ENCODE peak calls at places on chromosomes 6 and 20, in six cellular contexts. One of them, this sample, is unnamed.

GRCh38 chr20:33211817-33212424 is 5.2 kb upstream of the BPIFA3 start:
- DNase-seq in lower lobe of right lung: peak
- DNase-seq in transverse colon: peak
- DNase-seq in CD4-positive, alpha-beta T cell: no peak
- DNase-seq in mucosa of descending colon: no peak
- DNase-seq in AG10803: peak
- DNase-seq in this sample: no peak

GRCh38 chr6:107847844-107848802 is 24.0 kb upstream of the SCML4 start:
- DNase-seq in CD4-positive, alpha-beta T cell: peak
- DNase-seq in mucosa of descending colon: peak
- DNase-seq in transverse colon: peak
- DNase-seq in lower lobe of right lung: peak
- DNase-seq in AG10803: peak
- DNase-seq in this sample: peak

GRCh38 chr20:32201296-32201976 is 6.1 kb downstream of the PLAGL2 start:
- DNase-seq in CD4-positive, alpha-beta T cell: no peak
- DNase-seq in mucosa of descending colon: no peak
- DNase-seq in lower lobe of right lung: no peak
- DNase-seq in transverse colon: no peak
- DNase-seq in AG10803: peak
- DNase-seq in this sample: no peak

GRCh38 chr6:62891065-62891647 is 320.1 kb upstream of the FKBP1C start:
- DNase-seq in AG10803: peak
- DNase-seq in lower lobe of right lung: no peak
- DNase-seq in transverse colon: no peak
- DNase-seq in mucosa of descending colon: no peak
- DNase-seq in CD4-positive, alpha-beta T cell: no peak
- DNase-seq in this sample: no peak

GRCh38 chr20:52552181-52552872 is 360.7 kb upstream of the ZFP64 start:
- DNase-seq in transverse colon: no peak
- DNase-seq in AG10803: peak
- DNase-seq in CD4-positive, alpha-beta T cell: no peak
- DNase-seq in lower lobe of right lung: no peak
- DNase-seq in mucosa of descending colon: no peak
- DNase-seq in this sample: no peak

GRCh38 chr6:64280569-64280968 is 645.0 kb downstream of the PHF3 start:
- DNase-seq in CD4-positive, alpha-beta T cell: no peak
- DNase-seq in AG10803: peak
- DNase-seq in mucosa of descending colon: no peak
- DNase-seq in transverse colon: peak
- DNase-seq in lower lobe of right lung: no peak
- DNase-seq in this sample: no peak

GRCh38 chr6:132275253-132275970 is 125.9 kb downstream of the MOXD1 start:
- DNase-seq in mucosa of descending colon: no peak
- DNase-seq in lower lobe of right lung: no peak
- DNase-seq in AG10803: no peak
- DNase-seq in CD4-positive, alpha-beta T cell: no peak
- DNase-seq in transverse colon: no peak
- DNase-seq in this sample: no peak

GRCh38 chr20:32249030-32249738 is 28.3 kb upstream of the KIF3B start:
- DNase-seq in lower lobe of right lung: no peak
- DNase-seq in mucosa of descending colon: no peak
- DNase-seq in AG10803: no peak
- DNase-seq in CD4-positive, alpha-beta T cell: no peak
- DNase-seq in transverse colon: no peak
- DNase-seq in this sample: no peak

GRCh38 chr6:160837146-160837545 is 135.1 kb downstream of the PLG start:
- DNase-seq in mucosa of descending colon: no peak
- DNase-seq in CD4-positive, alpha-beta T cell: no peak
- DNase-seq in transverse colon: no peak
- DNase-seq in lower lobe of right lung: no peak
- DNase-seq in AG10803: no peak
- DNase-seq in this sample: no peak

GRCh38 chr6:29483186-29483585 is 4.6 kb downstream of the MAS1L start:
- DNase-seq in transverse colon: no peak
- DNase-seq in CD4-positive, alpha-beta T cell: no peak
- DNase-seq in lower lobe of right lung: no peak
- DNase-seq in AG10803: no peak
- DNase-seq in mucosa of descending colon: no peak
- DNase-seq in this sample: no peak

GRCh38 chr6:159736908-159737307 is 9.6 kb downstream of the WTAP start:
- DNase-seq in mucosa of descending colon: no peak
- DNase-seq in CD4-positive, alpha-beta T cell: no peak
- DNase-seq in AG10803: no peak
- DNase-seq in transverse colon: no peak
- DNase-seq in lower lobe of right lung: no peak
- DNase-seq in this sample: no peak

GRCh38 chr20:63235399-63235983 is at the start of gene BIRC7:
- DNase-seq in lower lobe of right lung: peak
- DNase-seq in transverse colon: no peak
- DNase-seq in mucosa of descending colon: no peak
- DNase-seq in CD4-positive, alpha-beta T cell: no peak
- DNase-seq in AG10803: no peak
- DNase-seq in this sample: no peak

GRCh38 chr6:104843196-104843595 is 16.5 kb downstream of the HACE1 start:
- DNase-seq in transverse colon: no peak
- DNase-seq in AG10803: no peak
- DNase-seq in lower lobe of right lung: no peak
- DNase-seq in CD4-positive, alpha-beta T cell: no peak
- DNase-seq in mucosa of descending colon: no peak
- DNase-seq in this sample: no peak

GRCh38 chr6:63349401-63349800 is 29.6 kb upstream of the LGSN start:
- DNase-seq in transverse colon: no peak
- DNase-seq in lower lobe of right lung: no peak
- DNase-seq in mucosa of descending colon: no peak
- DNase-seq in AG10803: no peak
- DNase-seq in CD4-positive, alpha-beta T cell: no peak
- DNase-seq in this sample: no peak

GRCh38 chr20:49447946-49448809 is 34.3 kb downstream of the KCNB1 start:
- DNase-seq in lower lobe of right lung: no peak
- DNase-seq in transverse colon: no peak
- DNase-seq in CD4-positive, alpha-beta T cell: no peak
- DNase-seq in mucosa of descending colon: peak
- DNase-seq in AG10803: peak
- DNase-seq in this sample: no peak

GRCh38 chr20:43287637-43288036 is 97.9 kb upstream of the PTPRT start:
- DNase-seq in AG10803: no peak
- DNase-seq in lower lobe of right lung: no peak
- DNase-seq in transverse colon: no peak
- DNase-seq in mucosa of descending colon: no peak
- DNase-seq in CD4-positive, alpha-beta T cell: no peak
- DNase-seq in this sample: no peak

GRCh38 chr20:15799871-15800270 is 773.4 kb downstream of the KIF16B start:
- DNase-seq in transverse colon: no peak
- DNase-seq in mucosa of descending colon: no peak
- DNase-seq in CD4-positive, alpha-beta T cell: no peak
- DNase-seq in AG10803: peak
- DNase-seq in lower lobe of right lung: no peak
- DNase-seq in this sample: no peak

GRCh38 chr20:62616728-62617621 is 25.3 kb upstream of the SLCO4A1 start:
- DNase-seq in CD4-positive, alpha-beta T cell: peak
- DNase-seq in mucosa of descending colon: peak
- DNase-seq in lower lobe of right lung: peak
- DNase-seq in AG10803: peak
- DNase-seq in transverse colon: peak
- DNase-seq in this sample: no peak

GRCh38 chr6:142361765-142362540 is 60.1 kb downstream of the ADGRG6 start:
- DNase-seq in lower lobe of right lung: no peak
- DNase-seq in AG10803: peak
- DNase-seq in transverse colon: no peak
- DNase-seq in mucosa of descending colon: no peak
- DNase-seq in CD4-positive, alpha-beta T cell: no peak
- DNase-seq in this sample: no peak

GRCh38 chr6:44075137-44076015 is 51.9 kb downstream of the MRPL14 start:
- DNase-seq in AG10803: no peak
- DNase-seq in lower lobe of right lung: no peak
- DNase-seq in transverse colon: no peak
- DNase-seq in CD4-positive, alpha-beta T cell: no peak
- DNase-seq in mucosa of descending colon: no peak
- DNase-seq in this sample: no peak

GRCh38 chr6:44072959-44073611 is 54.2 kb downstream of the MRPL14 start:
- DNase-seq in lower lobe of right lung: peak
- DNase-seq in CD4-positive, alpha-beta T cell: peak
- DNase-seq in AG10803: peak
- DNase-seq in mucosa of descending colon: peak
- DNase-seq in transverse colon: peak
- DNase-seq in this sample: no peak

GRCh38 chr6:44074383-44075136 is 52.7 kb downstream of the MRPL14 start:
- DNase-seq in AG10803: peak
- DNase-seq in CD4-positive, alpha-beta T cell: peak
- DNase-seq in lower lobe of right lung: peak
- DNase-seq in mucosa of descending colon: no peak
- DNase-seq in transverse colon: peak
- DNase-seq in this sample: no peak

GRCh38 chr6:44072452-44072958 is 54.7 kb downstream of the MRPL14 start:
- DNase-seq in transverse colon: peak
- DNase-seq in AG10803: no peak
- DNase-seq in mucosa of descending colon: peak
- DNase-seq in lower lobe of right lung: no peak
- DNase-seq in CD4-positive, alpha-beta T cell: no peak
- DNase-seq in this sample: no peak

DNA sequence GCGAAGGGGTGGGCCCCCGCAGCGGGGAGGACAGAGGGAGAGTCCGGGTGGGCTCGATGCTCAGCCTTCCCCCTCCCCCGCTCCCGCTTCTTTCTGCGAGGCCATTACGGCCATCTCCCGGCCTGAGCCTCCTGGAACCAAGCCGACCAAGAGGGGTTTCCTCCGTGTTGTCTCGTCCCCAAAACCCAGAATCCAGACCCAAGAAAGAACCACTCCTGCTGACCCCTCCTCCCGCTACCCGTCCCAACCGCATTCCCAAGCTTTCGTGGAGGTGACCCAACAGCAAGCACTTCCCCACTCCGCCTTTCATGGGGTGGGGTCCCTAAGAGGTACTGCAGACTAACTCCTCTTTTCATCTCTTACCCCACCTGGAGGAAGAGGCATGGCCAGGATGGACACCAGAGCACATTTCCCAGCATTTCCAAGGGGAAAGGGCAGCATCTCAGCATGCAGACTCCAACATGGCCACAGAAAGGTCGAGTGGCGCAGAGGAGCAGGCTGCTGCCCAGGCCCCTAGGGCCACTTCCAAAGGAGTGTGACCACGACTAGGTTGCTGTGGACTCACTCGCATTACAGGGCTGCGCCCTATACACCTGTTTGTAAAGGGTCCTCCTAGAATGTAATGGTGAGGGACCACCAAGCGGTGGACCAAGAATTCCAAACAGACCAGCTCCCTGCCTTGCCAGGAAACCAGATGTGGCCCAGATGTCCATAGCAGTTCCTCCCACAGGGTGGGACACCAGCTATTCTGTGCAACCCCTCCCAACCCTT is 53.5 kb downstream of the MRPL14 start:
- DNase-seq in CD4-positive, alpha-beta T cell: peak
- DNase-seq in transverse colon: no peak
- DNase-seq in mucosa of descending colon: no peak
- DNase-seq in lower lobe of right lung: no peak
- DNase-seq in AG10803: peak
- DNase-seq in this sample: no peak
- TF ChIP-seq CTCF in CD4-positive, alpha-beta T cell: no peak
- TF ChIP-seq CTCF in transverse colon: no peak
- TF ChIP-seq CTCF in mucosa of descending colon: no peak
- TF ChIP-seq CTCF in lower lobe of right lung: no peak
- TF ChIP-seq CTCF in AG10803: peak
- TF ChIP-seq CTCF in this sample: no peak

GRCh38 chr6:7725849-7726415 is at the start of gene BMP6:
- DNase-seq in CD4-positive, alpha-beta T cell: no peak
- DNase-seq in mucosa of descending colon: peak
- DNase-seq in AG10803: peak
- DNase-seq in lower lobe of right lung: peak
- DNase-seq in transverse colon: peak
- DNase-seq in this sample: no peak
- TF ChIP-seq CTCF in CD4-positive, alpha-beta T cell: no peak
- TF ChIP-seq CTCF in mucosa of descending colon: no peak
- TF ChIP-seq CTCF in AG10803: no peak
- TF ChIP-seq CTCF in lower lobe of right lung: no peak
- TF ChIP-seq CTCF in transverse colon: no peak
- TF ChIP-seq CTCF in this sample: no peak

GRCh38 chr6:17596085-17596484 is 4.0 kb upstream of the FAM8A1 start:
- DNase-seq in lower lobe of right lung: no peak
- DNase-seq in transverse colon: no peak
- DNase-seq in CD4-positive, alpha-beta T cell: no peak
- DNase-seq in mucosa of descending colon: no peak
- DNase-seq in AG10803: no peak
- DNase-seq in this sample: no peak

GRCh38 chr6:17601389-17601703 is 1.2 kb downstream of the FAM8A1 start:
- DNase-seq in transverse colon: no peak
- DNase-seq in CD4-positive, alpha-beta T cell: no peak
- DNase-seq in AG10803: no peak
- DNase-seq in lower lobe of right lung: no peak
- DNase-seq in mucosa of descending colon: no peak
- DNase-seq in this sample: no peak

GRCh38 chr6:17599885-17600526 is at the start of gene FAM8A1:
- DNase-seq in mucosa of descending colon: peak
- DNase-seq in transverse colon: peak
- DNase-seq in AG10803: peak
- DNase-seq in CD4-positive, alpha-beta T cell: peak
- DNase-seq in lower lobe of right lung: peak
- DNase-seq in this sample: peak

GRCh38 chr6:17602888-17603287 is 2.8 kb downstream of the FAM8A1 start:
- DNase-seq in lower lobe of right lung: no peak
- DNase-seq in AG10803: no peak
- DNase-seq in CD4-positive, alpha-beta T cell: no peak
- DNase-seq in mucosa of descending colon: no peak
- DNase-seq in transverse colon: no peak
- DNase-seq in this sample: no peak

DNA sequence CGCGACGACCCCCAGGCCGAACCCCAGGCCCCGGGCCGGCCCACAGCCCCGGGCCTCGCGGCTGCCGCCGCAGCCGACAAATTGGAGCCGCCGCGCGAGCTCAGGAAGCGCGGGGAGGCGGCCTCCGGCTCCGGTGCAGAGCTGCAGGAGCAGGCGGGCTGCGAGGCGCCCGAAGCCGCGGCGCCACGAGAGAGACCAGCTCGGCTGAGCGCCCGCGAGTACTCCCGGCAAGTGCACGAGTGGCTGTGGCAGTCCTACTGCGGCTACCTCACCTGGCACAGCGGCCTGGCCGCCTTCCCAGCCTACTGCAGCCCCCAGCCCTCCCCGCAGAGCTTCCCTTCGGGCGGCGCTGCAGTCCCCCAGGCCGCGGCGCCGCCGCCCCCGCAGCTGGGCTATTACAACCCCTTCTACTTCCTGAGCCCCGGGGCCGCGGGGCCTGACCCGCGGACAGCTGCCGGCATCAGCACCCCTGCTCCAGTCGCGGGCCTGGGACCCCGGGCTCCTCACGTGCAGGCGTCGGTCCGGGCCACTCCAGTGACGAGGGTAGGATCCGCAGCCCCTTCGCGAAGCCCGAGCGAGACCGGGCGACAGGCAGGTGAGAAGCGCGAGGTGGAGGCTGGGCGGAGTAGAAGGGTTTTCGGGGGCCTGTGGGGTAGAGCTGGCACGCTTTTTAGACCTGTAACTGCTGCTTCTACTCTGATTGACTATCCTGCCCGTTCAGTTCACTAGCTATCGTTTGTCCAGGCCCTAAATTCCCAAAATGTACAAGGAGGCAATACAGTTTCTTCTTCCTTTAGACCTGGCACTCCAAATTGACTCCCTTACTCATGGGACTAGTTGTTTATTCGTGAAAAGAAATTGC is 656 bp downstream of the FAM8A1 start:
- DNase-seq in transverse colon: peak
- DNase-seq in AG10803: peak
- DNase-seq in CD4-positive, alpha-beta T cell: peak
- DNase-seq in lower lobe of right lung: peak
- DNase-seq in mucosa of descending colon: peak
- DNase-seq in this sample: no peak
- TF ChIP-seq CTCF in transverse colon: no peak
- TF ChIP-seq CTCF in AG10803: no peak
- TF ChIP-seq CTCF in CD4-positive, alpha-beta T cell: no peak
- TF ChIP-seq CTCF in lower lobe of right lung: no peak
- TF ChIP-seq CTCF in mucosa of descending colon: no peak
- TF ChIP-seq CTCF in this sample: no peak

GRCh38 chr20:14634666-14635065 is 297.3 kb upstream of the FLRT3 start:
- DNase-seq in CD4-positive, alpha-beta T cell: no peak
- DNase-seq in AG10803: no peak
- DNase-seq in lower lobe of right lung: no peak
- DNase-seq in mucosa of descending colon: no peak
- DNase-seq in transverse colon: no peak
- DNase-seq in this sample: no peak
- TF ChIP-seq CTCF in CD4-positive, alpha-beta T cell: no peak
- TF ChIP-seq CTCF in AG10803: no peak
- TF ChIP-seq CTCF in lower lobe of right lung: no peak
- TF ChIP-seq CTCF in mucosa of descending colon: no peak
- TF ChIP-seq CTCF in transverse colon: no peak
- TF ChIP-seq CTCF in this sample: no peak